ENCODE peak calls at places on chromosomes 6 and 20, in four cellular contexts. One of them, this sample, is unnamed. For H3K9me3, the result is how much of the 10 kb centered on the place peaks cover.

GRCh38 chr6:11918021-11918738 is 93.9 kb upstream of the HIVEP1 start:
- DNase-seq in fibroblast of lung: peak
- DNase-seq in H1: no peak
- DNase-seq in PC-3: no peak
- DNase-seq in this sample: no peak

GRCh38 chr6:138509371-138509770 is 10.1 kb upstream of the NHSL1 start:
- DNase-seq in PC-3: peak
- DNase-seq in fibroblast of lung: peak
- DNase-seq in H1: no peak
- DNase-seq in this sample: peak

GRCh38 chr6:157236040-157236725 is 87.1 kb downstream of the TMEM242 start:
- DNase-seq in H1: peak
- DNase-seq in PC-3: no peak
- DNase-seq in fibroblast of lung: no peak
- DNase-seq in this sample: no peak

GRCh38 chr6:49328051-49328450 is 135.0 kb downstream of the MMUT start:
- DNase-seq in H1: no peak
- DNase-seq in PC-3: no peak
- DNase-seq in fibroblast of lung: no peak
- DNase-seq in this sample: no peak

GRCh38 chr6:33954453-33954852 is 150.7 kb upstream of the MLN start:
- DNase-seq in fibroblast of lung: no peak
- DNase-seq in H1: no peak
- DNase-seq in PC-3: no peak
- DNase-seq in this sample: no peak

GRCh38 chr6:101114703-101115102 is 233.6 kb upstream of the ASCC3 start:
- DNase-seq in H1: no peak
- DNase-seq in fibroblast of lung: peak
- DNase-seq in PC-3: peak
- DNase-seq in this sample: peak

GRCh38 chr20:56426926-56427325 is 14.9 kb downstream of the CASS4 start:
- DNase-seq in fibroblast of lung: no peak
- DNase-seq in PC-3: no peak
- DNase-seq in H1: no peak
- DNase-seq in this sample: no peak

GRCh38 chr20:62896526-62896925 is 29.8 kb downstream of the DIDO1 start:
- DNase-seq in H1: no peak
- DNase-seq in fibroblast of lung: no peak
- DNase-seq in PC-3: no peak
- DNase-seq in this sample: no peak

GRCh38 chr20:44426879-44427785 is 48.5 kb upstream of the TTPAL start:
- DNase-seq in H1: no peak
- DNase-seq in PC-3: no peak
- DNase-seq in fibroblast of lung: no peak
- DNase-seq in this sample: no peak

GRCh38 chr20:8693709-8694108 is 375.2 kb upstream of the PLCB4 start:
- DNase-seq in H1: no peak
- DNase-seq in PC-3: no peak
- DNase-seq in fibroblast of lung: peak
- DNase-seq in this sample: no peak

GRCh38 chr6:44430322-44430721 is 42.8 kb downstream of the CDC5L start:
- DNase-seq in H1: no peak
- DNase-seq in PC-3: no peak
- DNase-seq in fibroblast of lung: peak
- DNase-seq in this sample: no peak

GRCh38 chr20:45946149-45946970 is 11.9 kb downstream of the PCIF1 start:
- DNase-seq in PC-3: no peak
- DNase-seq in fibroblast of lung: peak
- DNase-seq in H1: no peak
- DNase-seq in this sample: no peak

GRCh38 chr6:154156135-154156948 is 117.3 kb downstream of the OPRM1 start:
- DNase-seq in H1: peak
- DNase-seq in PC-3: peak
- DNase-seq in fibroblast of lung: peak
- DNase-seq in this sample: peak

GRCh38 chr20:9036593-9036992 is 32.3 kb upstream of the PLCB4 start:
- DNase-seq in fibroblast of lung: no peak
- DNase-seq in PC-3: no peak
- DNase-seq in H1: no peak
- DNase-seq in this sample: no peak

GRCh38 chr6:3784885-3785744 is 33.6 kb upstream of the PXDC1 start:
- DNase-seq in fibroblast of lung: no peak
- DNase-seq in H1: no peak
- DNase-seq in PC-3: no peak
- DNase-seq in this sample: no peak

GRCh38 chr20:6008254-6008653 is 45.6 kb downstream of the LRRN4 start:
- DNase-seq in fibroblast of lung: peak
- DNase-seq in H1: no peak
- DNase-seq in PC-3: peak
- DNase-seq in this sample: no peak

GRCh38 chr20:22927537-22927936 is 107.6 kb upstream of the SSTR4 start:
- DNase-seq in PC-3: no peak
- DNase-seq in H1: no peak
- DNase-seq in fibroblast of lung: no peak
- DNase-seq in this sample: no peak

GRCh38 chr20:10793741-10794140 is 119.9 kb upstream of the JAG1 start:
- DNase-seq in fibroblast of lung: no peak
- DNase-seq in PC-3: no peak
- DNase-seq in H1: peak
- DNase-seq in this sample: no peak

GRCh38 chr6:156154896-156155295 is 622.3 kb upstream of the ARID1B start:
- DNase-seq in fibroblast of lung: peak
- DNase-seq in H1: no peak
- DNase-seq in PC-3: peak
- DNase-seq in this sample: no peak

GRCh38 chr20:9140172-9140760 is 71.4 kb downstream of the PLCB4 start:
- DNase-seq in fibroblast of lung: no peak
- DNase-seq in PC-3: no peak
- DNase-seq in H1: no peak
- DNase-seq in this sample: no peak

GRCh38 chr6:42316390-42316970 is 98.8 kb upstream of the MRPS10 start:
- DNase-seq in fibroblast of lung: peak
- DNase-seq in PC-3: peak
- DNase-seq in H1: no peak
- DNase-seq in this sample: no peak

GRCh38 chr6:12845224-12846004 is 128.8 kb downstream of the PHACTR1 start:
- DNase-seq in H1: no peak
- DNase-seq in fibroblast of lung: no peak
- DNase-seq in PC-3: no peak
- DNase-seq in this sample: no peak

GRCh38 chr6:160428069-160428430 is 79.9 kb downstream of the SLC22A3 start:
- DNase-seq in fibroblast of lung: peak
- DNase-seq in PC-3: no peak
- DNase-seq in H1: no peak
- DNase-seq in this sample: no peak

GRCh38 chr6:137750284-137750683 is 116.8 kb upstream of the TNFAIP3 start:
- DNase-seq in PC-3: no peak
- DNase-seq in fibroblast of lung: no peak
- DNase-seq in H1: no peak
- DNase-seq in this sample: no peak

GRCh38 chr6:27472617-27473400 is at the start of gene ZNF184:
- DNase-seq in H1: peak
- DNase-seq in fibroblast of lung: peak
- DNase-seq in PC-3: peak
- DNase-seq in this sample: peak

GRCh38 chr6:5782783-5783567 is 223.8 kb downstream of the NRN1 start:
- DNase-seq in H1: no peak
- DNase-seq in fibroblast of lung: peak
- DNase-seq in PC-3: no peak
- DNase-seq in this sample: no peak

GRCh38 chr20:61932199-61932592 is 133.5 kb downstream of the TAF4 start:
- DNase-seq in PC-3: no peak
- DNase-seq in H1: peak
- DNase-seq in fibroblast of lung: no peak
- DNase-seq in this sample: no peak

GRCh38 chr20:38237381-38237780 is 23.2 kb downstream of the KIAA1755 start:
- DNase-seq in fibroblast of lung: no peak
- DNase-seq in H1: no peak
- DNase-seq in PC-3: no peak
- DNase-seq in this sample: no peak

GRCh38 chr6:2583459-2583858 is 167.3 kb downstream of the MYLK4 start:
- DNase-seq in H1: no peak
- DNase-seq in fibroblast of lung: no peak
- DNase-seq in PC-3: no peak
- DNase-seq in this sample: no peak

GRCh38 chr20:50314326-50314725 is 123.7 kb downstream of the CEBPB start:
- DNase-seq in PC-3: no peak
- DNase-seq in H1: no peak
- DNase-seq in fibroblast of lung: no peak
- DNase-seq in this sample: no peak

GRCh38 chr6:169854083-169854725 is 102.8 kb downstream of the ERMARD start:
- DNase-seq in H1: no peak
- DNase-seq in fibroblast of lung: no peak
- DNase-seq in PC-3: no peak
- DNase-seq in this sample: no peak

GRCh38 chr6:169850746-169851145 is 99.3 kb downstream of the ERMARD start:
- DNase-seq in H1: peak
- DNase-seq in PC-3: no peak
- DNase-seq in fibroblast of lung: no peak
- DNase-seq in this sample: no peak

GRCh38 chr6:169853196-169854082 is 102.0 kb downstream of the ERMARD start:
- DNase-seq in PC-3: no peak
- DNase-seq in fibroblast of lung: no peak
- DNase-seq in H1: no peak
- DNase-seq in this sample: no peak

GRCh38 chr6:169851641-169852503 is 100.5 kb downstream of the ERMARD start:
- DNase-seq in PC-3: peak
- DNase-seq in H1: peak
- DNase-seq in fibroblast of lung: no peak
- DNase-seq in this sample: no peak

GRCh38 chr6:169852504-169853195 is 101.2 kb downstream of the ERMARD start:
- DNase-seq in fibroblast of lung: no peak
- DNase-seq in H1: peak
- DNase-seq in PC-3: no peak
- DNase-seq in this sample: no peak
- H3K9me3 ChIP-seq in fibroblast of lung: under half
- H3K9me3 ChIP-seq in H1: under half
- H3K9me3 ChIP-seq in PC-3: under half
- H3K9me3 ChIP-seq in this sample: under half

GRCh38 chr6:56244089-56244488 is 3.3 kb downstream of the COL21A1 start:
- DNase-seq in fibroblast of lung: no peak
- DNase-seq in H1: no peak
- DNase-seq in PC-3: no peak
- DNase-seq in this sample: no peak

GRCh38 chr6:56242343-56242742 is 5.0 kb downstream of the COL21A1 start:
- DNase-seq in PC-3: no peak
- DNase-seq in fibroblast of lung: peak
- DNase-seq in H1: no peak
- DNase-seq in this sample: no peak

GRCh38 chr6:56245903-56246351 is 1.5 kb downstream of the COL21A1 start:
- DNase-seq in PC-3: no peak
- DNase-seq in H1: no peak
- DNase-seq in fibroblast of lung: peak
- DNase-seq in this sample: no peak

GRCh38 chr6:56244528-56245253 is 2.7 kb downstream of the COL21A1 start:
- DNase-seq in PC-3: no peak
- DNase-seq in fibroblast of lung: no peak
- DNase-seq in H1: no peak
- DNase-seq in this sample: no peak

DNA sequence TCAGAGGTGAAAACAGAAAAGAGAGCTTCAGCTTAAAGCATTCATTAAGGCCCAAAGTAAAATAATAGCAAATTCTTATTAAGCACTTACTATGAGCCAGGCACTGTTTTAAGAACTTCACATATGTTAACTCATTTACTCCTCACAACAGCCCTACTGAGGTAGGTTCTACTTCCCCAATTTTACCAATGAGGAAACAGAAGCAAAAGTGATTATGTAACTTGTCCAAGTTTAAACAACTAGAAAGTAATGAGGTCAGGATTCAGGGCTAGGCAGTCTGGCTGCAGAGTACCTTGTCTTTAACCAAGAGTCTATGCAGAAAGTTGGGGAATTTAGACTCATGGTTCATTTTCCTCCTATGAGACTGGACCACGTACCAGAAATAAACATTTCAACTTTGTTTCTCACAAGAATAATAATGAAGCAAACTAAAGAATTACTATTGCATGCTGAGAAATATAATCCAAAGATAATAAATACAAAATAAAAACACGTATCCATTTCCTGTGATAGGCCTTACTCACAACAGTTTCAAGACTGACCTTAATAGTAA is 3.8 kb downstream of the COL21A1 start:
- DNase-seq in H1: no peak
- DNase-seq in PC-3: no peak
- DNase-seq in fibroblast of lung: no peak
- DNase-seq in this sample: no peak
- H2AFZ ChIP-seq in H1: no peak
- H2AFZ ChIP-seq in PC-3: no peak
- H2AFZ ChIP-seq in fibroblast of lung: no peak
- H2AFZ ChIP-seq in this sample: no peak

GRCh38 chr6:107357842-107358241 is 101.5 kb downstream of the PDSS2 start:
- DNase-seq in PC-3: no peak
- DNase-seq in H1: no peak
- DNase-seq in fibroblast of lung: no peak
- DNase-seq in this sample: no peak
- TF ChIP-seq CTCF in PC-3: no peak
- TF ChIP-seq CTCF in H1: no peak
- TF ChIP-seq CTCF in fibroblast of lung: no peak
- TF ChIP-seq CTCF in this sample: no peak

GRCh38 chr20:30486103-30486478 is 771.4 kb upstream of the DEFB115 start:
- DNase-seq in PC-3: no peak
- DNase-seq in H1: peak
- DNase-seq in fibroblast of lung: no peak
- DNase-seq in this sample: no peak

GRCh38 chr20:30487947-30488926 is 769.2 kb upstream of the DEFB115 start:
- DNase-seq in H1: peak
- DNase-seq in fibroblast of lung: no peak
- DNase-seq in PC-3: no peak
- DNase-seq in this sample: no peak

GRCh38 chr20:30489604-30490003 is 767.9 kb upstream of the DEFB115 start:
- DNase-seq in fibroblast of lung: no peak
- DNase-seq in PC-3: no peak
- DNase-seq in H1: peak
- DNase-seq in this sample: no peak

GRCh38 chr20:30491016-30491415 is 766.4 kb upstream of the DEFB115 start:
- DNase-seq in H1: no peak
- DNase-seq in PC-3: no peak
- DNase-seq in fibroblast of lung: no peak
- DNase-seq in this sample: no peak

DNA sequence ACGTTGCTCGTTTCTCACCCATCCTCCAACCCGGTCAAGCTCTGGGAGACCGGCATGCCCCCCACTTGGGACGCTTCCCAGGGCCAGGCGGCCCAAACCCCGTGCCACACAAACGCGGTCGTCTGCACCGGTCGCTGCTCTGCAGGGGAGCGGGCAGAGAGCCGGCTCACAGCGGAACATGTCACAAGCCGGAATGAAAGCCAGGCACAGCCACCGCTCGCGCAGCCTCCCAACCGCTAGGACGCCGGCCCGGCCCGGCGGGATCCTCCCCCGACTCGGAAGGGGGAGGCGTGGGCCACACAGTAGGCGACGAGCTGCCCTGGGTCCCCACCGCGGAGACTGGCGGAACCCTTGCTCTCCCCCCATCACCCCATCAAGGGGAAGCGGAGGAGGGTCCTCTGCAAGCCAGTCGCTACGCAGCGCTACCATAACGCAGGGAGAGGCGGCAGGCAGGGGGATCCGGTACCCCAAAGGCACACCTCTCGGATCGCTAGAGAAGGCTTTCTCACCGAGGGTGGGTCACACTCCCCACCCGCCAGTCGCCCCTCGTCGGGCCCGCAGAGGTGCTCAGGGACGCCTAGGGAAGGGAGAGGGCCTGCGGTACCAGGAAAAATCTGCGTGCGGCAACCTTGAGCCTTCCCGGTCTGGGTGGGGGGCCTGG is 768.4 kb upstream of the DEFB115 start:
- DNase-seq in fibroblast of lung: no peak
- DNase-seq in H1: peak
- DNase-seq in PC-3: no peak
- DNase-seq in this sample: no peak
- H3K9me3 ChIP-seq in fibroblast of lung: under half
- H3K9me3 ChIP-seq in H1: under half
- H3K9me3 ChIP-seq in PC-3: under half
- H3K9me3 ChIP-seq in this sample: under half

This sample was measured in OCI-LY7.